ENCODE peak calls at places on chromosomes 16 and 17, in eight cellular contexts. T is NCI-H1417; V is stomach; L is effector memory CD4-positive, alpha-beta T cell; D is activated T-helper 1 cell treated with anti-CD3 and anti-CD28 coated beads, Interleukin-2, amount 50 U/mL, for 16 hours; S is stimulated activated CD4-positive, alpha-beta T cell treated with anti-CD3 and anti-CD28 coated beads, Interleukin-1b, Interleukin-23, amount 100 ng/mL, for 1 hour; P is left cardiac atrium; J is WTC11. E is an unnamed sample.

GRCh38 chr17:74430706-74431567 is 951 bp upstream of the GPRC5C start:
- DNase-seq in J (peak; percentile 77), T (peak; percentile 96), P (peak; percentile 88), D (no peak), V (peak; percentile 98), L (no peak), S (no peak), E (peak; percentile 98)

GRCh38 chr17:65488665-65489064 is 72.8 kb downstream of the AXIN2 start:
- DNase-seq in T (no peak), V (no peak), S (no peak), J (no peak), P (no peak), L (no peak), D (no peak), E (no peak)

GRCh38 chr17:45035848-45036247 is 15.6 kb downstream of the DCAKD start:
- DNase-seq in D (no peak), L (no peak), J (no peak), T (no peak), P (no peak), V (no peak), S (no peak), E (no peak)

GRCh38 chr17:71334041-71334781 is 786.6 kb upstream of the SOX9 start:
- DNase-seq in T (no peak), P (no peak), S (no peak), D (no peak), L (no peak), J (no peak), V (no peak), E (peak; percentile 32)

GRCh38 chr16:67499159-67499558 is 15.8 kb upstream of the AGRP start:
- DNase-seq in J (no peak), T (no peak), S (no peak), V (no peak), L (no peak), P (no peak), D (no peak), E (no peak)

GRCh38 chr17:40530988-40531971 is 29.9 kb upstream of the TNS4 start:
- DNase-seq in P (peak; percentile 23), V (no peak), J (peak; percentile 8), L (peak; percentile 56), T (no peak), S (no peak), D (peak; percentile 51), E (no peak)

GRCh38 chr16:11310997-11311561 is 29.9 kb upstream of the PRM1 start:
- DNase-seq in V (no peak), T (no peak), P (no peak), S (no peak), L (no peak), D (no peak), J (no peak), E (no peak)

GRCh38 chr17:1091885-1092284 is 87.9 kb downstream of the ABR start:
- DNase-seq in S (no peak), V (peak; percentile 63), L (no peak), D (no peak), T (no peak), J (no peak), P (no peak), E (no peak)

GRCh38 chr16:397135-397661 is at the start of gene NME4:
- DNase-seq in L (no peak), S (no peak), J (peak; percentile 50), V (no peak), D (no peak), T (peak; percentile 40), P (peak; percentile 52), E (peak; percentile 85)

GRCh38 chr17:79127534-79128135 is 53.0 kb downstream of the ENGASE start:
- DNase-seq in V (no peak), D (no peak), S (no peak), J (no peak), L (no peak), P (no peak), T (no peak), E (no peak)

GRCh38 chr17:31490991-31491793 is 99.7 kb downstream of the RAB11FIP4 start:
- DNase-seq in T (no peak), P (no peak), S (no peak), V (no peak), L (no peak), J (no peak), D (no peak), E (no peak)